ENCODE peak calls at places on chromosomes 7 and 10, in eight cellular contexts. S, B, I, D, Z, U, O and R are unnamed samples.

GRCh38 chr7:101362334-101363195 is at the start of gene COL26A1:
- DNase-seq in S (no peak), B (no peak), I (peak; percentile 56), D (peak; percentile 28), Z (no peak), U (no peak), O (peak; percentile 53), R (peak; percentile 79)

GRCh38 chr7:3696113-3696512 is 395.1 kb downstream of the SDK1 start:
- DNase-seq in S (no peak), B (no peak), I (no peak), D (no peak), Z (no peak), U (no peak), O (no peak), R (no peak)

GRCh38 chr7:131076032-131076431 is 251.6 kb upstream of the MKLN1 start:
- DNase-seq in S (no peak), B (no peak), I (no peak), D (no peak), Z (no peak), U (no peak), O (no peak), R (no peak)

GRCh38 chr10:118838364-118838763 is 83.6 kb upstream of the CACUL1 start:
- DNase-seq in S (no peak), B (no peak), I (no peak), D (no peak), Z (no peak), U (no peak), O (no peak), R (no peak)

GRCh38 chr7:21028990-21029337 is 242.3 kb upstream of the SP8 start:
- DNase-seq in S (no peak), B (no peak), I (no peak), D (no peak), Z (no peak), U (no peak), O (no peak), R (no peak)

GRCh38 chr7:36438211-36438610 is 48.5 kb downstream of the ANLN start:
- DNase-seq in S (no peak), B (no peak), I (no peak), D (no peak), Z (no peak), U (no peak), O (no peak), R (no peak)

GRCh38 chr10:129259128-129259527 is 207.9 kb upstream of the MGMT start:
- DNase-seq in S (no peak), B (no peak), I (no peak), D (no peak), Z (no peak), U (no peak), O (no peak), R (no peak)

GRCh38 chr7:140275069-140275961 is 98.5 kb upstream of the KDM7A start:
- DNase-seq in S (peak; percentile 61), B (no peak), I (no peak), D (peak; percentile 29), Z (peak; percentile 41), U (peak; percentile 35), O (no peak), R (no peak)

GRCh38 chr7:134004829-134005505 is 122.2 kb upstream of the LRGUK start:
- DNase-seq in S (no peak), B (no peak), I (no peak), D (no peak), Z (no peak), U (no peak), O (no peak), R (no peak)

GRCh38 chr7:133293390-133294110 is 40.7 kb downstream of the EXOC4 start:
- DNase-seq in S (no peak), B (no peak), I (no peak), D (no peak), Z (no peak), U (no peak), O (no peak), R (no peak)

GRCh38 chr10:24331457-24331856 is 122.5 kb downstream of the KIAA1217 start:
- DNase-seq in S (peak; percentile 69), B (peak; percentile 55), I (peak; percentile 12), D (no peak), Z (no peak), U (peak; percentile 51), O (peak; percentile 49), R (peak; percentile 42)

GRCh38 chr7:67406941-67407340 is 410.3 kb downstream of the TYW1 start:
- DNase-seq in S (no peak), B (no peak), I (no peak), D (no peak), Z (peak; percentile 67), U (no peak), O (no peak), R (no peak)

GRCh38 chr7:127629268-127629854 is 11.4 kb upstream of the PAX4 start:
- DNase-seq in S (no peak), B (no peak), I (peak; percentile 32), D (no peak), Z (no peak), U (peak; percentile 35), O (no peak), R (peak; percentile 83)

GRCh38 chr7:151062399-151063211 is 3.2 kb downstream of the SLC4A2 start:
- DNase-seq in S (no peak), B (no peak), I (peak; percentile 98), D (no peak), Z (peak; percentile 80), U (peak; percentile 95), O (peak; percentile 71), R (peak; percentile 97)

GRCh38 chr10:59391060-59391459 is 28.7 kb upstream of the FAM13C start:
- DNase-seq in S (no peak), B (no peak), I (no peak), D (no peak), Z (no peak), U (no peak), O (no peak), R (no peak)

GRCh38 chr7:5526190-5527037 is 102.8 kb upstream of the TNRC18 start:
- DNase-seq in S (no peak), B (peak; percentile 70), I (peak; percentile 66), D (peak; percentile 41), Z (peak; percentile 80), U (peak; percentile 64), O (peak; percentile 52), R (no peak)

GRCh38 chr7:150942591-150943452 is 35.3 kb downstream of the KCNH2 start:
- DNase-seq in S (peak; percentile 55), B (peak; percentile 58), I (no peak), D (no peak), Z (peak; percentile 52), U (no peak), O (no peak), R (no peak)

GRCh38 chr10:106836923-106837322 is 327.6 kb downstream of the SORCS1 start:
- DNase-seq in S (no peak), B (no peak), I (no peak), D (no peak), Z (no peak), U (no peak), O (no peak), R (no peak)

GRCh38 chr10:69574571-69574978 is 1.4 kb upstream of the NEUROG3 start:
- DNase-seq in S (no peak), B (no peak), I (no peak), D (no peak), Z (no peak), U (no peak), O (no peak), R (no peak)

GRCh38 chr7:100486753-100487446 is 3.2 kb downstream of the NYAP1 start:
- DNase-seq in S (no peak), B (no peak), I (peak; percentile 69), D (no peak), Z (no peak), U (no peak), O (no peak), R (no peak)

GRCh38 chr10:126400641-126401040 is 12.4 kb upstream of the ADAM12 start:
- DNase-seq in S (no peak), B (no peak), I (no peak), D (no peak), Z (no peak), U (no peak), O (no peak), R (no peak)

GRCh38 chr10:79230563-79231249 is 116.6 kb upstream of the PPIF start:
- DNase-seq in S (no peak), B (no peak), I (no peak), D (no peak), Z (no peak), U (no peak), O (no peak), R (no peak)
- H3K4me3 ChIP-seq in S (no peak overlapping the region), B (no peak overlapping the region), I (no peak overlapping the region), D (no peak overlapping the region), Z (no peak overlapping the region), U (no peak overlapping the region), O (no peak overlapping the region), R (no peak overlapping the region)

DNA sequence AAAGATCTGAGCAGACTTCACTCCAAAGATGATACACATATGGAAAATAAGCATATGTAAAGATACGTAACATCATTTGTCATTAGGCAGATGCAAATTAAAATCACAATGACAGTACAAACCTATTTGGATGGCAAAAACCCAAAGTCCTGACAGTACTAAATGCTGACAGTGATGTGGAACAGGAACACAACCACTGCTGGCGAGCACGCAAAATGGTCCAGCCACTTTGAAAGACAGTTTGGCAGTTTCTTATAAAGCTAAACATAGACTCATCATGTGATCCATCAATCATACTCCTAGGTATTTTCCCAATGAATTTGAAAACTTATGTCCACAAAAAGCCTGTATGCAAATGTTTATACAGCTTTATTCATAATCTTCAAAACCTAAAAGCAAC is 200.7 kb downstream of the RAMP3 start:
- DNase-seq in S (no peak), B (no peak), I (no peak), D (no peak), Z (no peak), U (no peak), O (no peak), R (no peak)
- H3K9me3 ChIP-seq in S (no peaks in the 10 kb centered on the region), B (no peaks in the 10 kb centered on the region), I (peaks cover 2% of the 10 kb centered on the region), D (peaks cover 13% of the 10 kb centered on the region), Z (no peaks in the 10 kb centered on the region), U (no peaks in the 10 kb centered on the region), O (no peaks in the 10 kb centered on the region), R (no peaks in the 10 kb centered on the region)

DNA sequence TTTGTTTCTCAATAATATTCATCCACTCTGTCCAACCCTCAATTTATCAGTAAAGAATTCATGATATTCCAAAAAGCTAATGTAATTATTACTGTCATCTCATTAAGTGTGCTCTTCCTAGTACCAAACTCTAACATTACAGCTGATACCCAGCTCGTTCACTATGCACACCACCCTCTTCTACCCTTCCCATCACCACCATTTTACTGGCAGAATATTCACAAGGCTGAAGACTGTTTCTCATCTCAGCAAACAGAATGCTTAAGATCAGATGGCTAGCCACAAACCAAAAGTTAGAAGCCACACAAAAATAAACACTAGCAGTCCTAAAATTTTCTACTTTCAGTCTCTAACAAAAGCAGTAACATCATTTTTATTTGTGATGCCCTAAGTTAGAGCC is 121.5 kb downstream of the SRPK2 start:
- DNase-seq in S (no peak), B (no peak), I (no peak), D (no peak), Z (no peak), U (peak; percentile 9), O (no peak), R (no peak)
- H3K4me3 ChIP-seq in S (peak overlapping the region; percentile 48), B (no peak overlapping the region), I (no peak overlapping the region), D (peak overlapping the region; percentile 4), Z (no peak overlapping the region), U (no peak overlapping the region), O (peak overlapping the region; percentile 37), R (no peak overlapping the region)

DNA sequence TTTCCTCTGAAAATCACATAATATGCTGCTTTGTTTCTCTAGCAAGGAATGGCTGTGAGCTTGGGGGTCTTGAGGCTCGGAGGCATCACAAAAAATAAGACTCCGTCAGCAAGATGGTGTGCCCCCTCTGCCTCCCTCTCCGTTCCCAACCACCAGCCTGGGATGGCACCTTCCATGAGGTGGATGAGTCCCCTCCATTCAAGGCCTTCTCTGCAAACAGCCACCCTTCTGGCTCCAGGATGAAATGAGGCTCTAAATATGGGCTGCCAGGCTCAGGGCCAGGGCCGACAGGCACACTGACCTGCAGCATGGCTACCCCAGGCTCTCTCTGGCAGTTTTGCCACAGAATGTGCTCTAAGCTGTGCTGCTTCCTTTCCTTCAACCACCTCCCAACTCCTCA is 521.5 kb downstream of the PTPRN2 start:
- DNase-seq in S (no peak), B (no peak), I (no peak), D (no peak), Z (peak; percentile 19), U (no peak), O (no peak), R (no peak)
- H3K9me3 ChIP-seq in S (no peaks in the 10 kb centered on the region), B (no peaks in the 10 kb centered on the region), I (peaks cover 3% of the 10 kb centered on the region), D (peaks cover 14% of the 10 kb centered on the region), Z (no peaks in the 10 kb centered on the region), U (no peaks in the 10 kb centered on the region), O (no peaks in the 10 kb centered on the region), R (no peaks in the 10 kb centered on the region)